ENCODE peak calls at places on chromosomes 1 and 21, in eight cellular contexts. X, Q, B, R, K, C, U and Z are unnamed samples.

GRCh38 chr1:30437059-30437576 is 286.3 kb downstream of the MATN1 start:
- DNase-seq in X (peak), Q (no peak), B (no peak), R (no peak), K (no peak), C (no peak), U (no peak), Z (no peak)

GRCh38 chr1:6246497-6247295 is 2.7 kb downstream of the HES3 start:
- DNase-seq in X (peak), Q (peak), B (no peak), R (no peak), K (peak), C (peak), U (peak), Z (peak)

GRCh38 chr1:32066489-32066873 is 6.3 kb upstream of the TMEM39B start:
- DNase-seq in X (no peak), Q (no peak), B (peak), R (no peak), K (no peak), C (peak), U (no peak), Z (peak)

GRCh38 chr1:155322953-155323728 is 2.4 kb downstream of the RUSC1 start:
- DNase-seq in X (peak), Q (peak), B (peak), R (peak), K (peak), C (peak), U (peak), Z (peak)

GRCh38 chr1:232176222-232176621 is 453.7 kb downstream of the SIPA1L2 start:
- DNase-seq in X (no peak), Q (no peak), B (no peak), R (no peak), K (no peak), C (no peak), U (no peak), Z (no peak)

GRCh38 chr1:94819945-94820746 is at the start of gene SLC44A3:
- DNase-seq in X (peak), Q (peak), B (peak), R (no peak), K (no peak), C (peak), U (peak), Z (peak)

GRCh38 chr1:93714350-93714749 is 32.7 kb upstream of the BCAR3 start:
- DNase-seq in X (no peak), Q (no peak), B (no peak), R (no peak), K (no peak), C (no peak), U (no peak), Z (no peak)

GRCh38 chr1:23913212-23913880 is at the start of gene CNR2:
- DNase-seq in X (no peak), Q (no peak), B (no peak), R (no peak), K (no peak), C (no peak), U (no peak), Z (no peak)

GRCh38 chr1:186442651-186443114 is 18.2 kb downstream of the PDC start:
- DNase-seq in X (no peak), Q (no peak), B (no peak), R (no peak), K (no peak), C (no peak), U (no peak), Z (no peak)

GRCh38 chr1:226633541-226634155 is 85.1 kb downstream of the STUM start:
- DNase-seq in X (no peak), Q (no peak), B (no peak), R (no peak), K (no peak), C (no peak), U (no peak), Z (no peak)

GRCh38 chr1:100396651-100397050 is 44.3 kb downstream of the CDC14A start:
- DNase-seq in X (no peak), Q (no peak), B (no peak), R (no peak), K (no peak), C (no peak), U (no peak), Z (no peak)

GRCh38 chr1:227934476-227935313 is 13.0 kb downstream of the WNT9A start:
- DNase-seq in X (no peak), Q (no peak), B (peak), R (no peak), K (no peak), C (peak), U (no peak), Z (no peak)

GRCh38 chr1:159261311-159261710 is 40.8 kb upstream of the FCER1A start:
- DNase-seq in X (no peak), Q (no peak), B (no peak), R (no peak), K (no peak), C (no peak), U (no peak), Z (no peak)

GRCh38 chr1:68442822-68443556 is 6.8 kb downstream of the RPE65 start:
- DNase-seq in X (peak), Q (peak), B (peak), R (peak), K (peak), C (peak), U (no peak), Z (peak)

GRCh38 chr1:234294109-234294845 is 79.0 kb upstream of the COA6 start:
- DNase-seq in X (no peak), Q (no peak), B (no peak), R (no peak), K (no peak), C (no peak), U (no peak), Z (no peak)

GRCh38 chr1:6141601-6142000 is 38.5 kb downstream of the CHD5 start:
- DNase-seq in X (peak), Q (peak), B (no peak), R (no peak), K (no peak), C (no peak), U (peak), Z (peak)

GRCh38 chr1:53430779-53431178 is 28.4 kb upstream of the DMRTB1 start:
- DNase-seq in X (peak), Q (no peak), B (no peak), R (no peak), K (no peak), C (no peak), U (no peak), Z (no peak)

GRCh38 chr1:53545663-53546408 is 86.6 kb downstream of the DMRTB1 start:
- DNase-seq in X (no peak), Q (no peak), B (no peak), R (no peak), K (no peak), C (no peak), U (no peak), Z (no peak)

GRCh38 chr1:12144969-12145368 is 21.8 kb upstream of the TNFRSF1B start:
- DNase-seq in X (no peak), Q (no peak), B (no peak), R (no peak), K (no peak), C (no peak), U (no peak), Z (no peak)

GRCh38 chr1:214362188-214362882 is 81.4 kb downstream of the SMYD2 start:
- DNase-seq in X (no peak), Q (no peak), B (no peak), R (no peak), K (no peak), C (peak), U (no peak), Z (no peak)

GRCh38 chr1:64933296-64934070 is 32.9 kb downstream of the JAK1 start:
- DNase-seq in X (no peak), Q (peak), B (no peak), R (peak), K (peak), C (peak), U (no peak), Z (no peak)

GRCh38 chr1:189103956-189104355 is 1373.7 kb downstream of the BRINP3 start:
- DNase-seq in X (no peak), Q (no peak), B (no peak), R (no peak), K (no peak), C (no peak), U (no peak), Z (no peak)

GRCh38 chr21:37562920-37563640 is 196.5 kb downstream of the DYRK1A start:
- DNase-seq in X (no peak), Q (no peak), B (no peak), R (no peak), K (no peak), C (peak), U (peak), Z (peak)

GRCh38 chr1:84247425-84248220 is 53.9 kb upstream of the SAMD13 start:
- DNase-seq in X (no peak), Q (no peak), B (peak), R (no peak), K (peak), C (no peak), U (no peak), Z (peak)

GRCh38 chr21:34989337-34990151 is 59.6 kb downstream of the RUNX1 start:
- DNase-seq in X (no peak), Q (peak), B (no peak), R (no peak), K (no peak), C (no peak), U (no peak), Z (no peak)

GRCh38 chr1:110872745-110873435 is at the start of gene CD53:
- DNase-seq in X (no peak), Q (peak), B (no peak), R (no peak), K (no peak), C (peak), U (no peak), Z (no peak)

GRCh38 chr1:225454733-225455132 is 26.9 kb upstream of the LBR start:
- DNase-seq in X (no peak), Q (no peak), B (peak), R (peak), K (no peak), C (peak), U (no peak), Z (peak)

GRCh38 chr21:40847956-40848355 is 998 bp upstream of the DSCAM start:
- DNase-seq in X (no peak), Q (no peak), B (no peak), R (no peak), K (no peak), C (no peak), U (no peak), Z (no peak)

GRCh38 chr1:77833521-77834100 is 54.2 kb downstream of the MIGA1 start:
- DNase-seq in X (no peak), Q (no peak), B (no peak), R (no peak), K (no peak), C (no peak), U (no peak), Z (no peak)

GRCh38 chr1:221839794-221840395 is 98.0 kb upstream of the DUSP10 start:
- DNase-seq in X (no peak), Q (no peak), B (peak), R (no peak), K (no peak), C (peak), U (peak), Z (peak)

GRCh38 chr1:32818804-32819541 is 1.5 kb downstream of the S100PBP start:
- DNase-seq in X (no peak), Q (peak), B (no peak), R (no peak), K (no peak), C (no peak), U (no peak), Z (no peak)

GRCh38 chr1:67559222-67559700 is 125.7 kb upstream of the GADD45A start:
- DNase-seq in X (no peak), Q (no peak), B (no peak), R (peak), K (no peak), C (peak), U (peak), Z (peak)

GRCh38 chr1:223716302-223716862 is 4.0 kb downstream of the CAPN2 start:
- DNase-seq in X (no peak), Q (peak), B (no peak), R (no peak), K (no peak), C (no peak), U (no peak), Z (no peak)

GRCh38 chr1:119728007-119728406 is 16.3 kb downstream of the PHGDH start:
- DNase-seq in X (no peak), Q (no peak), B (no peak), R (no peak), K (no peak), C (no peak), U (no peak), Z (no peak)

GRCh38 chr1:51344602-51345299 is 14.4 kb upstream of the TTC39A start:
- DNase-seq in X (peak), Q (no peak), B (no peak), R (no peak), K (no peak), C (peak), U (peak), Z (peak)

GRCh38 chr1:56024155-56024554 is 555.2 kb downstream of the PLPP3 start:
- DNase-seq in X (no peak), Q (no peak), B (peak), R (no peak), K (no peak), C (no peak), U (no peak), Z (no peak)

GRCh38 chr1:177131723-177132122 is 32.8 kb downstream of the ASTN1 start:
- DNase-seq in X (no peak), Q (no peak), B (no peak), R (no peak), K (no peak), C (no peak), U (no peak), Z (no peak)

DNA sequence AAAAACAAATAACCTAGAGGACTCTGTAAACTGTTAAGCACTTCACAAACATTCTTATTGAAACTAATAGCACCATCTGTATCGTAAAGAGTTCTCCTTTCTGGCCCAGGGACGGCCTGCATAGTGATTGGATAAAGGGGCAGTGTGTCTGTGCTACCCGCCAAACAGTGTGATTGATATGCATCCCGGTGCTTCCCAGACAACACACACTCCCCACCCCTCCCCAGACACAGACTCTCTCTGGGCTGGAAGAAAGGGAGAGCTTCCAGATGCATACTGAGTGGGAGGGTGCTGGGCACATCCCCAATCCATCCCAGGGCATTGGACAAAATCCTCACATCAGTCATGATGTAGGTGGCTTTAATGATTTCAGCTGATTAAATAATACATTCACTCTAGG is 3.7 kb downstream of the HSD11B1 start:
- DNase-seq in X (no peak), Q (no peak), B (no peak), R (no peak), K (no peak), C (no peak), U (no peak), Z (no peak)
- TF ChIP-seq CTCF in X (no peak), Q (no peak), B (no peak), R (no peak), K (no peak), C (no peak), U (no peak), Z (no peak)

GRCh38 chr1:41918450-41919043 is at the start of gene HIVEP3:
- DNase-seq in X (no peak), Q (no peak), B (peak), R (no peak), K (no peak), C (peak), U (no peak), Z (no peak)
- TF ChIP-seq CTCF in X (peak), Q (no peak), B (no peak), R (peak), K (peak), C (no peak), U (no peak), Z (no peak)

DNA sequence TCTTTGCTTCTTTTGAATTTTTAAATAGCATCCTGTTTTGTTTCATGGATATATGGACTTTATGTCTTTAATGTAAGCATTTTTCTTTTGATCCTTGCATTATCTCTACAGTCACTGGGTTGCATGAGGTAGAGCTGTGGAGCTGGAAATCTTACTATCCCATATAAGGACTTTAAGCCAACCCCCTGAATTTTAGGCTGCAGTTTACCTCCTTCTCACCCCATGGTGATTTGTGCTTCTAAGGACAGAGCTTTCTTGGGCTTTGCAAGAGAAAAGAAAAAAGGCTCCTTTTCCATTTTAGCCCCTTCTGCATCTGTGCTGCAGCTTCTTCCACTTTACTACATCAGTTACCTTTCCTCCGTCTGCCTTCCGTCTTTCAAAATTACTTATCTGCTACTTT is 373.8 kb downstream of the HHAT start:
- DNase-seq in X (no peak), Q (no peak), B (no peak), R (no peak), K (no peak), C (no peak), U (no peak), Z (no peak)
- TF ChIP-seq CTCF in X (no peak), Q (no peak), B (no peak), R (no peak), K (no peak), C (no peak), U (no peak), Z (no peak)

DNA sequence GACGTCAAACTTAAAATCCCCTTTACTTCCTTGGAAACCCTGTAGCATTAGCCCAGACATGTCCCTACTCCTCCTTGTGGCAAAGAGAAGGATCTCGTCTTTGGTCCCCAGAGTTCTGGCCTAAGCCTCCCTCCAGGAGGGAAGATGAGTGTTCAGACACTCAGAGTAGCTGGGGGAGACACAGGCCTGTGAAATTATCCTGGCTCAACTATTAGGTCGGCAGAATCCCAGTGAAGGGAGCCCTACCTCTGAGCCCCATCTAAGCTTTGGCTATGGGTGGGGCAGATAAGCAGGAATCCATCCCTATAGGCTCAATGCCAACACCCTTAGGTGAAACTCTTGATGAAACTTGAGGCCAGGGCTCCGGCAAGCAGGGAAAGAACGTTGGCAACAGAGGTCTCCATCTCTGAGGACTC is 1.7 kb upstream of the SFN start:
- DNase-seq in X (no peak), Q (no peak), B (peak), R (no peak), K (no peak), C (no peak), U (no peak), Z (no peak)
- TF ChIP-seq CTCF in X (peak), Q (no peak), B (no peak), R (peak), K (peak), C (no peak), U (no peak), Z (no peak)

GRCh38 chr1:206985162-206985749 is 15.0 kb upstream of the FCAMR start:
- DNase-seq in X (peak), Q (no peak), B (no peak), R (no peak), K (no peak), C (no peak), U (no peak), Z (no peak)

GRCh38 chr1:206979379-206980043 is 9.3 kb upstream of the FCAMR start:
- DNase-seq in X (no peak), Q (peak), B (no peak), R (no peak), K (no peak), C (peak), U (no peak), Z (no peak)

GRCh38 chr1:206978259-206978658 is 8.0 kb upstream of the FCAMR start:
- DNase-seq in X (no peak), Q (no peak), B (no peak), R (no peak), K (no peak), C (no peak), U (no peak), Z (no peak)

GRCh38 chr1:206986402-206986801 is 16.1 kb upstream of the FCAMR start:
- DNase-seq in X (no peak), Q (no peak), B (no peak), R (no peak), K (no peak), C (no peak), U (no peak), Z (no peak)

GRCh38 chr1:206982216-206982615 is 12.0 kb upstream of the FCAMR start:
- DNase-seq in X (peak), Q (peak), B (peak), R (no peak), K (no peak), C (peak), U (peak), Z (peak)
- TF ChIP-seq CTCF in X (peak), Q (peak), B (peak), R (peak), K (peak), C (peak), U (peak), Z (peak)